ENCODE peak calls at places on chromosomes 3 and 15, in six cellular contexts. One of them, this sample, is unnamed. For H3K9me3, the result is how much of the 10 kb centered on the place peaks cover.

GRCh38 chr3:15903164-15903563 is 105.4 kb upstream of the ANKRD28 start:
- DNase-seq in sigmoid colon: peak
- DNase-seq in A549: no peak
- DNase-seq in stomach: peak
- DNase-seq in prostate gland: peak
- DNase-seq in heart left ventricle: peak
- DNase-seq in this sample: no peak

GRCh38 chr3:34183581-34184313 is 385.3 kb downstream of the PDCD6IP start:
- DNase-seq in sigmoid colon: no peak
- DNase-seq in A549: no peak
- DNase-seq in stomach: no peak
- DNase-seq in prostate gland: no peak
- DNase-seq in heart left ventricle: no peak
- DNase-seq in this sample: no peak

GRCh38 chr3:183385698-183386590 is 42.5 kb downstream of the MCF2L2 start:
- DNase-seq in sigmoid colon: no peak
- DNase-seq in A549: peak
- DNase-seq in stomach: peak
- DNase-seq in prostate gland: peak
- DNase-seq in heart left ventricle: peak
- DNase-seq in this sample: no peak

GRCh38 chr15:31561156-31561555 is 234.5 kb downstream of the KLF13 start:
- DNase-seq in sigmoid colon: no peak
- DNase-seq in A549: no peak
- DNase-seq in stomach: no peak
- DNase-seq in prostate gland: no peak
- DNase-seq in heart left ventricle: no peak
- DNase-seq in this sample: no peak

GRCh38 chr3:138127636-138128365 is 4.4 kb downstream of the A4GNT start:
- DNase-seq in sigmoid colon: no peak
- DNase-seq in A549: no peak
- DNase-seq in stomach: no peak
- DNase-seq in prostate gland: no peak
- DNase-seq in heart left ventricle: no peak
- DNase-seq in this sample: no peak

GRCh38 chr3:12116892-12117291 is 41.8 kb downstream of the TIMP4 start:
- DNase-seq in sigmoid colon: no peak
- DNase-seq in A549: peak
- DNase-seq in stomach: no peak
- DNase-seq in prostate gland: no peak
- DNase-seq in heart left ventricle: no peak
- DNase-seq in this sample: no peak

GRCh38 chr3:118487734-118488133 is 546.9 kb downstream of the IGSF11 start:
- DNase-seq in sigmoid colon: no peak
- DNase-seq in A549: no peak
- DNase-seq in stomach: no peak
- DNase-seq in prostate gland: no peak
- DNase-seq in heart left ventricle: no peak
- DNase-seq in this sample: no peak

GRCh38 chr15:92963794-92964193 is 63.7 kb downstream of the CHD2 start:
- DNase-seq in sigmoid colon: no peak
- DNase-seq in A549: no peak
- DNase-seq in stomach: no peak
- DNase-seq in prostate gland: no peak
- DNase-seq in heart left ventricle: no peak
- DNase-seq in this sample: no peak

GRCh38 chr15:78934063-78935023 is 10.5 kb downstream of the CTSH start:
- DNase-seq in sigmoid colon: no peak
- DNase-seq in A549: no peak
- DNase-seq in stomach: peak
- DNase-seq in prostate gland: peak
- DNase-seq in heart left ventricle: peak
- DNase-seq in this sample: peak

GRCh38 chr3:13598926-13599886 is 50.3 kb downstream of the FBLN2 start:
- DNase-seq in sigmoid colon: peak
- DNase-seq in A549: peak
- DNase-seq in stomach: no peak
- DNase-seq in prostate gland: no peak
- DNase-seq in heart left ventricle: no peak
- DNase-seq in this sample: no peak

GRCh38 chr15:28992340-28992864 is 106.6 kb downstream of the APBA2 start:
- DNase-seq in sigmoid colon: no peak
- DNase-seq in A549: no peak
- DNase-seq in stomach: no peak
- DNase-seq in prostate gland: no peak
- DNase-seq in heart left ventricle: no peak
- DNase-seq in this sample: no peak

GRCh38 chr3:59935025-59935424 is 885.2 kb upstream of the CFAP20DC start:
- DNase-seq in sigmoid colon: no peak
- DNase-seq in A549: no peak
- DNase-seq in stomach: no peak
- DNase-seq in prostate gland: no peak
- DNase-seq in heart left ventricle: no peak
- DNase-seq in this sample: no peak

GRCh38 chr15:82871577-82872484 is 62.4 kb downstream of the WHAMM start:
- DNase-seq in sigmoid colon: no peak
- DNase-seq in A549: no peak
- DNase-seq in stomach: peak
- DNase-seq in prostate gland: no peak
- DNase-seq in heart left ventricle: no peak
- DNase-seq in this sample: no peak

GRCh38 chr15:78049691-78050440 is 27.6 kb downstream of the TBC1D2B start:
- DNase-seq in sigmoid colon: no peak
- DNase-seq in A549: no peak
- DNase-seq in stomach: no peak
- DNase-seq in prostate gland: no peak
- DNase-seq in heart left ventricle: peak
- DNase-seq in this sample: no peak

GRCh38 chr3:10977864-10978510 is 14.6 kb upstream of the SLC6A1 start:
- DNase-seq in sigmoid colon: no peak
- DNase-seq in A549: no peak
- DNase-seq in stomach: no peak
- DNase-seq in prostate gland: no peak
- DNase-seq in heart left ventricle: no peak
- DNase-seq in this sample: no peak

GRCh38 chr3:105367063-105367405 is 325 bp downstream of the ALCAM start:
- DNase-seq in sigmoid colon: peak
- DNase-seq in A549: no peak
- DNase-seq in stomach: peak
- DNase-seq in prostate gland: peak
- DNase-seq in heart left ventricle: no peak
- DNase-seq in this sample: peak

DNA sequence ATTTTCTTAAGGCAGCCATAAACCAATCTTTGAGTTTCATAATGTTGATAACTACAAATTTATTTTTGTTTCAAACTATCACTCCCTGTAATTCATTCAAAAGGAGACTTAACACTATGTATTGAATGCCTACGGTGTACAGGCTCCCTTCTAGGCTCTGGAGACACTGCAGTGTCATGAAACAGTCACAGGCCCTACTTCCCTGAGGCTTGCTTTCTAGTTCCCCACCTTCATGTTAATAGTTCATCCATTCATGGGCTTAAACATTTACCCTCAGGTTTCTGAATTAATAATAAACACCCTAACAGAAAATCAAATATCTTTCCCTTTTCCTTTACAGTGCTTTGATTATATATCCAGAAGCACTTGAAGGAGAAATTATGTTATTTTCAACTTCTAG is 168.7 kb downstream of the CHL1 start:
- DNase-seq in sigmoid colon: no peak
- DNase-seq in A549: peak
- DNase-seq in stomach: no peak
- DNase-seq in prostate gland: no peak
- DNase-seq in heart left ventricle: no peak
- DNase-seq in this sample: no peak
- H3K9me3 ChIP-seq in sigmoid colon: under half
- H3K9me3 ChIP-seq in A549: under half
- H3K9me3 ChIP-seq in stomach: under half
- H3K9me3 ChIP-seq in prostate gland: under half
- H3K9me3 ChIP-seq in heart left ventricle: under half
- H3K9me3 ChIP-seq in this sample: under half

DNA sequence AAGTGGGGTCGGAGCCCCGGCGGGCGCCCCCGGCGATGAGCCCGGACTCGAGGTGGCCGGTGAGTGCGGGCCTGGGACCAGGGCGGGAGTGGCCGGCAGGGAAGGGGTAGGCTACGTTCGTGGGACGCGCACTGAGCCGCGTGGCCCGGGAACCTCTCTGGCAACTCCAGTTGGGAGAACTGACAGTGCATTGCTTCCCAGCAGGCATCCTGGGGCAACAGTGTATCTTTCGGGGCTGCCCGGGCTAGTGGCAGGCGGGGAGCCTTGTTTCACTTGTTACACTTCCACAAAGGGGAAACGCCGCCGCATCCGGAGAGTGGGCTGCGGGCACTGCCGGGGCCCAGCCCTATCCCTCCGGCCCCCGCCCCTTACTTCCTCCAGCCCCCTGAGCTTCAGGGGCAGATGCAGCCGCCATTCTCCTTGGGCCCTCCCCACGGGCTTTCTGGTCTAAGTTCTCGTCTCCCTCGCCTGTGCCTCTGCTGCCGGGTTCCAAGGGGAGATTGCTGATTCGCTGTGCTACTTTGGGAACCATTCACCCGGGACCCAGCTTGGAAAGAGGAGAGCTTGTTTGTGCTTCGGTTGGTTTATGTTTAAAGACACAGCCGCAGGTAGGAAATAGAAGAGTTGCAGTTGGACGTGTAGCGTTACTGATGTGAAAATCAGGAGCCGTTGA is 681 bp downstream of the BRPF1 start:
- DNase-seq in sigmoid colon: no peak
- DNase-seq in A549: no peak
- DNase-seq in stomach: peak
- DNase-seq in prostate gland: no peak
- DNase-seq in heart left ventricle: peak
- DNase-seq in this sample: peak
- TF ChIP-seq POLR2A in sigmoid colon: no peak
- TF ChIP-seq POLR2A in A549: no peak
- TF ChIP-seq POLR2A in stomach: no peak
- TF ChIP-seq POLR2A in prostate gland: no peak
- TF ChIP-seq POLR2A in heart left ventricle: no peak
- TF ChIP-seq POLR2A in this sample: no peak

GRCh38 chr3:88572450-88572849 is 422.7 kb downstream of the C3orf38 start:
- DNase-seq in sigmoid colon: no peak
- DNase-seq in A549: no peak
- DNase-seq in stomach: no peak
- DNase-seq in prostate gland: no peak
- DNase-seq in heart left ventricle: no peak
- DNase-seq in this sample: no peak
- H3K9me3 ChIP-seq in sigmoid colon: under half
- H3K9me3 ChIP-seq in A549: under half
- H3K9me3 ChIP-seq in stomach: under half
- H3K9me3 ChIP-seq in prostate gland: under half
- H3K9me3 ChIP-seq in heart left ventricle: under half
- H3K9me3 ChIP-seq in this sample: under half

GRCh38 chr15:52179278-52180195 is 11.7 kb downstream of the GNB5 start:
- DNase-seq in sigmoid colon: peak
- DNase-seq in A549: peak
- DNase-seq in stomach: peak
- DNase-seq in prostate gland: peak
- DNase-seq in heart left ventricle: peak
- DNase-seq in this sample: peak
- TF ChIP-seq POLR2A in sigmoid colon: no peak
- TF ChIP-seq POLR2A in A549: peak
- TF ChIP-seq POLR2A in stomach: no peak
- TF ChIP-seq POLR2A in prostate gland: peak
- TF ChIP-seq POLR2A in heart left ventricle: no peak
- TF ChIP-seq POLR2A in this sample: no peak

GRCh38 chr3:149898771-149899170 is 71.9 kb downstream of the PFN2 start:
- DNase-seq in sigmoid colon: no peak
- DNase-seq in A549: no peak
- DNase-seq in stomach: no peak
- DNase-seq in prostate gland: no peak
- DNase-seq in heart left ventricle: peak
- DNase-seq in this sample: no peak
- H3K9me3 ChIP-seq in sigmoid colon: under half
- H3K9me3 ChIP-seq in A549: under half
- H3K9me3 ChIP-seq in stomach: under half
- H3K9me3 ChIP-seq in prostate gland: under half
- H3K9me3 ChIP-seq in heart left ventricle: under half
- H3K9me3 ChIP-seq in this sample: under half

DNA sequence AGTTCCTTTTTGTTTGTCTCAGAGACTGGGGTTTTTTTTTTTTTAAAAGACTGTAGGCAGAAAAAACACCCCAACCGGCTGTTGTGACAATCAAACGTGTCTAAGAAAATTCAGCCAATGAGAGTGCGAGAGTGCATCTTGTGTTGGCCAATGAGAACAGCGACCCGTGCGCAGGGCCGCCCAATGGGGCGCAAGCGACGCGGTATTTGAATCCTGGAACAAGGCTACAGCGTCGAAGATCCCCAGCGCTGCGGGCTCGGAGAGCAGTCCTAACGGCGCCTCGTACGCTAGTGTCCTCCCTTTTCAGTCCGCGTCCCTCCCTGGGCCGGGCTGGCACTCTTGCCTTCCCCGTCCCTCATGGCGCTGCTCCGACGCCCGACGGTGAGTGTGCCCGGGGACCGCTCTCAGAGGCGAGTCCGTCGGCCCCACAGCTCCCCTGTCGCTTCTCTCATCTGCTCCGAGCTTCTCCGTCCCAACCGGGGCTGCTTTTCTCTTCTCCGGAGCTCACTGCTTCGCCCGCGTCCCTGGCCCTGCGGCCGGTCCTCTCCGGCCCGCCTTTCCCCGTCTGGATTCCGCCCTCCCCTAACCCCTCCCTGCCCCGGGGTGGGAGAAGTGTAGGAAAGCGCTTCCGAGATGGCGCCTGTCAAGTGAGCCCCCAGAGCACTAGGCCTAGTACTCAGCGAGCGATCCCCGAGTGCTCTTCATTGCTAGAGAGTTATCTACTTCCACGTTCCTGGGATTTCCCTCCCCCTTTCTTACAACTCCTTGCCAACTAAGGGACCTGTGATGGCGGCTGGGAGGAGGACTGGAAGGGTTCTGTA is at the start of gene CCNB2:
- DNase-seq in sigmoid colon: peak
- DNase-seq in A549: peak
- DNase-seq in stomach: peak
- DNase-seq in prostate gland: peak
- DNase-seq in heart left ventricle: peak
- DNase-seq in this sample: peak
- TF ChIP-seq POLR2A in sigmoid colon: no peak
- TF ChIP-seq POLR2A in A549: peak
- TF ChIP-seq POLR2A in stomach: no peak
- TF ChIP-seq POLR2A in prostate gland: peak
- TF ChIP-seq POLR2A in heart left ventricle: no peak
- TF ChIP-seq POLR2A in this sample: no peak